ENCODE peak calls at places on chromosomes 2 and 18, in seven cellular contexts. R is mammary epithelial cell, Z is astrocyte, E is HCT116, C is SK-N-SH, V is GM23248, G is Karpas-422. H is an unnamed sample.

GRCh38 chr18:68438983-68439382 is 275.9 kb downstream of the TMX3 start:
- DNase-seq in R (peak; percentile 57), Z (peak; percentile 66), E (no peak), C (no peak), V (peak; percentile 91), G (no peak), H (no peak)

GRCh38 chr18:58671941-58672565 is 788 bp downstream of the MALT1 start:
- DNase-seq in R (peak; percentile 69), Z (peak; percentile 36), E (no peak), C (no peak), V (peak; percentile 73), G (peak; percentile 78), H (peak; percentile 60)

GRCh38 chr2:109407401-109408335 is 206.1 kb downstream of the SEPTIN10 start:
- DNase-seq in R (peak; percentile 4), Z (no peak), E (no peak), C (no peak), V (no peak), G (no peak), H (peak; percentile 1)

GRCh38 chr2:88059979-88060906 is 4.7 kb upstream of the KRCC1 start:
- DNase-seq in R (peak; percentile 49), Z (peak; percentile 10), E (peak; percentile 32), C (peak; percentile 71), V (peak; percentile 66), G (peak; percentile 83), H (peak; percentile 68)

GRCh38 chr2:46650556-46651001 is 171.2 kb downstream of the TMEM247 start:
- DNase-seq in R (peak; percentile 69), Z (peak; percentile 62), E (peak; percentile 77), C (peak; percentile 71), V (peak; percentile 89), G (peak; percentile 94), H (peak; percentile 88)

GRCh38 chr2:31384351-31384750 is 30.2 kb downstream of the XDH start:
- DNase-seq in R (peak; percentile 95), Z (peak; percentile 97), E (peak; percentile 51), C (no peak), V (peak; percentile 96), G (no peak), H (no peak)

GRCh38 chr2:6290626-6291025 is 575.1 kb downstream of the CMPK2 start:
- DNase-seq in R (no peak), Z (no peak), E (no peak), C (peak; percentile 44), V (no peak), G (peak; percentile 77), H (no peak)

GRCh38 chr18:5414546-5414945 is 119.0 kb upstream of the ZBTB14 start:
- DNase-seq in R (no peak), Z (no peak), E (no peak), C (peak; percentile 35), V (no peak), G (no peak), H (no peak)

GRCh38 chr2:673615-674318 is 3.4 kb downstream of the TMEM18 start:
- DNase-seq in R (peak; percentile 28), Z (peak; percentile 39), E (no peak), C (no peak), V (peak; percentile 81), G (peak; percentile 76), H (no peak)

GRCh38 chr2:236163483-236164200 is 4.5 kb downstream of the GBX2 start:
- DNase-seq in R (no peak), Z (no peak), E (no peak), C (no peak), V (no peak), G (no peak), H (no peak)

GRCh38 chr2:236156095-236156859 is 11.9 kb downstream of the GBX2 start:
- DNase-seq in R (no peak), Z (no peak), E (no peak), C (no peak), V (no peak), G (no peak), H (no peak)

GRCh38 chr2:33069894-33070651 is 123.3 kb downstream of the LTBP1 start:
- DNase-seq in R (peak; percentile 98), Z (peak; percentile 100), E (peak; percentile 91), C (no peak), V (peak; percentile 99), G (no peak), H (no peak)

GRCh38 chr2:216985658-216986141 is 125.8 kb upstream of the TNP1 start:
- DNase-seq in R (no peak), Z (no peak), E (no peak), C (no peak), V (no peak), G (no peak), H (no peak)

GRCh38 chr2:71936076-71937030 is 211.3 kb downstream of the CYP26B1 start:
- DNase-seq in R (no peak), Z (no peak), E (no peak), C (peak; percentile 0), V (no peak), G (no peak), H (no peak)

GRCh38 chr2:1707771-1708351 is 36.5 kb downstream of the PXDN start:
- DNase-seq in R (peak; percentile 99), Z (peak; percentile 93), E (no peak), C (peak; percentile 78), V (peak; percentile 94), G (no peak), H (no peak)

GRCh38 chr18:34158881-34159690 is 65.6 kb downstream of the NOL4 start:
- DNase-seq in R (no peak), Z (peak; percentile 29), E (no peak), C (peak; percentile 87), V (peak; percentile 10), G (no peak), H (no peak)

GRCh38 chr2:152466925-152467676 is 132.1 kb downstream of the FMNL2 start:
- DNase-seq in R (peak; percentile 79), Z (no peak), E (no peak), C (no peak), V (peak; percentile 56), G (peak; percentile 53), H (peak; percentile 30)

GRCh38 chr2:33441235-33441810 is 35.1 kb upstream of the RASGRP3 start:
- DNase-seq in R (peak; percentile 51), Z (no peak), E (peak; percentile 34), C (peak; percentile 56), V (peak; percentile 84), G (peak; percentile 73), H (peak; percentile 63)

GRCh38 chr2:101290711-101291110 is 17.8 kb downstream of the RNF149 start:
- DNase-seq in R (no peak), Z (no peak), E (no peak), C (no peak), V (no peak), G (no peak), H (no peak)

GRCh38 chr18:22337311-22337710 is 80.4 kb downstream of the CTAGE1 start:
- DNase-seq in R (no peak), Z (no peak), E (no peak), C (no peak), V (peak; percentile 52), G (no peak), H (no peak)

GRCh38 chr2:96819101-96819875 is 3.2 kb downstream of the CNNM3 start:
- DNase-seq in R (no peak), Z (no peak), E (no peak), C (peak; percentile 62), V (no peak), G (no peak), H (no peak)

GRCh38 chr2:170368370-170368769 is 190.4 kb downstream of the MYO3B start:
- DNase-seq in R (no peak), Z (no peak), E (no peak), C (no peak), V (no peak), G (no peak), H (no peak)

GRCh38 chr18:36149514-36150289 is 20.0 kb downstream of the ELP2 start:
- DNase-seq in R (no peak), Z (no peak), E (no peak), C (no peak), V (no peak), G (peak; percentile 89), H (peak; percentile 73)

GRCh38 chr2:216692636-216693413 is 2.5 kb downstream of the IGFBP5 start:
- DNase-seq in R (peak; percentile 50), Z (peak; percentile 72), E (peak; percentile 38), C (peak; percentile 86), V (peak; percentile 75), G (peak; percentile 77), H (no peak)

GRCh38 chr2:144679942-144680341 is 160.0 kb upstream of the ZEB2 start:
- DNase-seq in R (no peak), Z (no peak), E (no peak), C (no peak), V (no peak), G (peak; percentile 90), H (no peak)

GRCh38 chr2:42047488-42048317 is at the start of gene PKDCC:
- DNase-seq in R (peak; percentile 28), Z (peak; percentile 61), E (no peak), C (peak; percentile 100), V (peak; percentile 86), G (no peak), H (no peak)
- H3K79me2 ChIP-seq in R (no peaks in the 10 kb centered on the region), Z (peaks cover 31% of the 10 kb centered on the region), E (no peaks in the 10 kb centered on the region), C (no peaks in the 10 kb centered on the region), V (peaks cover 18% of the 10 kb centered on the region), G (no peaks in the 10 kb centered on the region), H (no peaks in the 10 kb centered on the region)

DNA sequence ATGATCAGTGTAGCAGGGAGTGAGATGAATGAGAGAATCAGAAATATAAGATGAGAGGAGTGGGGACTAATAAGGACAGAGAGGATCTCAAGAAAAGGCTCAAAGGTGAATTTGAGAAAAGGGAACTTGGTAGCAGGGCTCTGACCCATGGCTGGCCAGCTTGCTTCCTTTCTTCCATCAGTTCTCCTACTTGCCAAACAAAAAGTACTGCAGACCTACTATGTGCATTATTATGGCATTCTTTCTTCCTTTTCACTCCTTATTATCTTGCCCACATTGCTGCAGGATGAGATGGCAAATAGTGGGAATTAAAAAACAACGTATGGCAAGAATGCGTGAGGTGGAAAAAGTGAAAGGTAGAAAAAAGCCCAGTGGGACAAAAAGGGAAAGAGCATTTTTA is 33.0 kb downstream of the PRKD3 start:
- DNase-seq in R (no peak), Z (no peak), E (no peak), C (no peak), V (no peak), G (no peak), H (no peak)
- H3K79me2 ChIP-seq in R (peaks cover 33% of the 10 kb centered on the region), Z (peaks cover 35% of the 10 kb centered on the region), E (no peaks in the 10 kb centered on the region), C (peaks cover 39% of the 10 kb centered on the region), V (peaks cover 61% of the 10 kb centered on the region), G (peaks cover 3% of the 10 kb centered on the region), H (peaks cover 69% of the 10 kb centered on the region)

GRCh38 chr2:160489096-160489495 is 4.5 kb downstream of the RBMS1 start:
- DNase-seq in R (peak; percentile 18), Z (peak; percentile 24), E (no peak), C (no peak), V (peak; percentile 52), G (no peak), H (no peak)
- H3K79me2 ChIP-seq in R (peaks cover 85% of the 10 kb centered on the region), Z (peaks cover 89% of the 10 kb centered on the region), E (no peaks in the 10 kb centered on the region), C (peaks cover 89% of the 10 kb centered on the region), V (peaks cover 99% of the 10 kb centered on the region), G (no peaks in the 10 kb centered on the region), H (no peaks in the 10 kb centered on the region)

GRCh38 chr2:121545257-121545656 is 14.6 kb downstream of the RNU4ATAC start:
- DNase-seq in R (no peak), Z (no peak), E (no peak), C (no peak), V (no peak), G (no peak), H (no peak)

GRCh38 chr2:121550669-121551068 is 20.0 kb downstream of the RNU4ATAC start:
- DNase-seq in R (no peak), Z (no peak), E (no peak), C (no peak), V (no peak), G (no peak), H (no peak)

DNA sequence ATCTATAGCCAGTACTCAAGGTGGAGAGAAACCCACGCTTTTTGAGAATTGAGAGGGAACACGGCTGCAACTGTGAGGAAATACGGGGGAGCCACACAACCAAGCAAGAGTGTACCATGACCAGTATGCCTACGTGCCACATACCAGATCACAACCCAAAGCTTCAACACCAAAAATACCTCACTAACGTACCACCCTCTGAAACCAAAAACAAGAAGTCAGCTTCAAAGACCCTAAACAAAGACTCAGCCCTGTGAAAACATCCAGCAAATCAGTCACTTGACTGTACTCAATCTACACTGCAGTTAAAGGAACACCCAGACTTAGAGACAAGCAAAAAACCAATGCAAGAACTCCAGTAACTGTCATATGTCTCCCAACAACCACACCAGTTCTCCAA is 17.0 kb downstream of the RNU4ATAC start:
- DNase-seq in R (no peak), Z (no peak), E (no peak), C (no peak), V (no peak), G (no peak), H (peak; percentile 41)
- H3K79me2 ChIP-seq in R (peaks cover 94% of the 10 kb centered on the region), Z (peaks cover 93% of the 10 kb centered on the region), E (peaks cover 52% of the 10 kb centered on the region), C (peaks cover 75% of the 10 kb centered on the region), V (peaks cover 100% of the 10 kb centered on the region), G (peaks cover 91% of the 10 kb centered on the region), H (peaks cover 54% of the 10 kb centered on the region)

H was measured in OCI-LY7.